ENCODE peak calls at places on chromosomes 4 and X, in ten cellular contexts. Y is heart left ventricle, V is HCT116, R is esophagus squamous epithelium, O is adrenal gland, H is left ventricle myocardium inferior, J is transverse colon, K is tibial nerve, E is left lung, T is fibroblast of lung. A is an unnamed sample.

GRCh38 chrX:21056636-21057035 is 317.6 kb upstream of the CNKSR2 start:
- DNase-seq in Y (no peak), V (no peak), R (no peak), O (no peak), H (no peak), J (no peak), K (no peak), E (no peak), T (peak; percentile 0), A (no peak)

GRCh38 chrX:24668111-24668510 is 21.0 kb upstream of the PCYT1B start:
- DNase-seq in Y (no peak), V (no peak), R (no peak), O (no peak), H (no peak), J (no peak), K (no peak), E (no peak), T (no peak), A (no peak)

GRCh38 chrX:13473666-13474516 is 95.5 kb upstream of the EGFL6 start:
- DNase-seq in Y (no peak), V (no peak), R (no peak), O (no peak), H (no peak), J (no peak), K (no peak), E (no peak), T (peak; percentile 50), A (no peak)

GRCh38 chr4:57190651-57191481 is 80.7 kb upstream of the IGFBP7 start:
- DNase-seq in Y (no peak), V (peak; percentile 35), R (no peak), O (peak; percentile 20), H (no peak), J (peak; percentile 27), K (no peak), E (no peak), T (peak; percentile 25), A (no peak)

GRCh38 chr4:79927931-79928330 is 145.1 kb downstream of the ANTXR2 start:
- DNase-seq in Y (no peak), V (no peak), R (no peak), O (no peak), H (no peak), J (no peak), K (no peak), E (no peak), T (no peak), A (no peak)

GRCh38 chr4:11165052-11165451 is 263.6 kb downstream of the HS3ST1 start:
- DNase-seq in Y (no peak), V (peak; percentile 19), R (no peak), O (no peak), H (no peak), J (no peak), K (no peak), E (no peak), T (no peak), A (no peak)

GRCh38 chr4:80259012-80259411 is 7.5 kb upstream of the FGF5 start:
- DNase-seq in Y (no peak), V (no peak), R (no peak), O (no peak), H (no peak), J (no peak), K (no peak), E (no peak), T (no peak), A (no peak)

GRCh38 chr4:153916273-153916755 is 127.4 kb upstream of the SFRP2 start:
- DNase-seq in Y (no peak), V (no peak), R (no peak), O (no peak), H (no peak), J (no peak), K (no peak), E (no peak), T (no peak), A (no peak)

DNA sequence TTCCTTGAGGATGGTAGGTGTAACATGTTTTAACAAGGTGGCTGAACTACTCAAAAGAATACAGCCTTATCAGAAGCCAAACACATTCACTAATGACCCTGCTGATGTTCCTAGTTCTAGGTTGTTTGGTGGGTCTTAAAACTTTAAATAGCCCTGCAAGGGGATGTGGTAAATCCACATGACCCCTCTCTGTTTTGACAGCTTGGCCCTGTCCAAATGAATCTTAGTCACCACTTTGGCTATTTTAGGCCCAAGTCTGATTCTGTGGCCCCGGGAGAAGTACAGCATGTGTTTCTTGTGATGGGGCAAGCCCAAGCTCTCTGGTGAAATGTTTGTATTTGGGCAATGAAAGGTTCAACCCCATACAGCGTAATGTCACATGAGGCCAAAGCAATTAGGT is 54.5 kb upstream of the GPR34 start:
- DNase-seq in Y (no peak), V (no peak), R (no peak), O (peak; percentile 21), H (no peak), J (no peak), K (peak; percentile 6), E (no peak), T (peak; percentile 70), A (no peak)
- H3K9me3 ChIP-seq in Y (no peaks in the 10 kb centered on the region), V (no peaks in the 10 kb centered on the region), R (no peaks in the 10 kb centered on the region), O (no peaks in the 10 kb centered on the region), H (no peaks in the 10 kb centered on the region), J (no peaks in the 10 kb centered on the region), K (no peaks in the 10 kb centered on the region), E (no peaks in the 10 kb centered on the region), T (no peaks in the 10 kb centered on the region), A (no peaks in the 10 kb centered on the region)

GRCh38 chr4:53620956-53621355 is 29.7 kb upstream of the LNX1 start:
- DNase-seq in Y (no peak), V (no peak), R (no peak), O (no peak), H (no peak), J (no peak), K (no peak), E (no peak), T (no peak), A (no peak)
- TF ChIP-seq CTCF in Y (no peak), V (peak; percentile 41), R (no peak), O (no peak), H (no peak), J (no peak), K (no peak), E (no peak), T (no peak), A (no peak)

DNA sequence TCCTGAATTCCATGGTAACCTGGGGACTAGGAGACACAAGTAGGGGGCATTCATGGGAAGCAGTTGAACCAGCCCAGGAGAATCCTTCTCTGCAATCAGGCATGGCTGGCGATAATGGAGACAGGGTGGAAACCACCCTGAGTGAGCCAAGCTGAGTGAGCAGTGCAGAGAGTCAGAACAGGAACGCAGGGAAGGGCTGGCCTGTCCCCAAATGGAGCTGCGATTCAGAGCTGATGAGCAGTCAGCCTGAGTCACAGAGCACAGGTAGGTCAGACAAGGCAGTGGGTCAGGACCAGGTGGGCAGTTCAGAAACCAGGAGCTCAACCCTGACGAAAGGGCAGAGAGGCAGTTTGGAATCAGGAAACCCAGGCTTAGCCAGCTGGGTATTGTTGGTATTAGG is 129.0 kb downstream of the BTC start:
- DNase-seq in Y (no peak), V (peak; percentile 80), R (no peak), O (no peak), H (no peak), J (no peak), K (no peak), E (no peak), T (no peak), A (no peak)
- H3K4me1 ChIP-seq in Y (no peaks in the 10 kb centered on the region), V (peaks cover 86% of the 10 kb centered on the region), R (peaks cover 35% of the 10 kb centered on the region), O (no peaks in the 10 kb centered on the region), H (no peaks in the 10 kb centered on the region), J (no peaks in the 10 kb centered on the region), K (no peaks in the 10 kb centered on the region), E (peaks cover 5% of the 10 kb centered on the region), T (no peaks in the 10 kb centered on the region), A (no peaks in the 10 kb centered on the region)

DNA sequence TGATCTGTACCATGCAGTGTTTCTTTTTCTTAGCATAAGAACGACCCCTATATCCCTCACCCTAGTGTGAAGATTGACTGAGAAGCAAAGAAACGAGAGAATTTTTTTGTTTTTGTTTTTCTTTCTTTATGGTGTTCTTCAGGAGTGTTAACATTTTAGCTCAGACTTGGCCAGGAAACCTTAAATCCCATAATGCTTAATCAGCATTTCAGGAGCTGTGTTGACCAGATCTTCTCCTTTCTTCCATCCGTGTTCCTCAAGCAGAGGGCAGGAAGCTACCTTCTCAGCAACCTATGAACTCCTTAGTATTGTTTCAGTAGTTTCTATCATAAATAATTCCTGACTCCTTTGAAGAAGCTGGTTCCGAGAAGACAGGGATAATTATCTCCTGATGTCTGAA is 1501.5 kb downstream of the STIM2 start:
- DNase-seq in Y (no peak), V (no peak), R (no peak), O (no peak), H (no peak), J (no peak), K (no peak), E (no peak), T (no peak), A (no peak)
- H3K9me3 ChIP-seq in Y (no peaks in the 10 kb centered on the region), V (no peaks in the 10 kb centered on the region), R (no peaks in the 10 kb centered on the region), O (no peaks in the 10 kb centered on the region), H (no peaks in the 10 kb centered on the region), J (no peaks in the 10 kb centered on the region), K (no peaks in the 10 kb centered on the region), E (no peaks in the 10 kb centered on the region), T (no peaks in the 10 kb centered on the region), A (no peaks in the 10 kb centered on the region)

GRCh38 chr4:184485279-184485678 is 10.9 kb upstream of the IRF2 start:
- DNase-seq in Y (no peak), V (no peak), R (no peak), O (no peak), H (no peak), J (no peak), K (no peak), E (no peak), T (no peak), A (no peak)
- TF ChIP-seq CTCF in Y (no peak), V (no peak), R (no peak), O (no peak), H (no peak), J (no peak), K (no peak), E (no peak), T (no peak), A (no peak)

GRCh38 chr4:86968477-86969015 is 33.7 kb downstream of the AFF1 start:
- DNase-seq in Y (no peak), V (no peak), R (no peak), O (no peak), H (no peak), J (no peak), K (no peak), E (no peak), T (no peak), A (no peak)
- H3K4me1 ChIP-seq in Y (peaks cover 9% of the 10 kb centered on the region), V (peaks cover 14% of the 10 kb centered on the region), R (peaks cover 93% of the 10 kb centered on the region), O (peaks cover 33% of the 10 kb centered on the region), H (peaks cover 66% of the 10 kb centered on the region), J (peaks cover 32% of the 10 kb centered on the region), K (peaks cover 6% of the 10 kb centered on the region), E (peaks cover 9% of the 10 kb centered on the region), T (no peaks in the 10 kb centered on the region), A (peaks cover 35% of the 10 kb centered on the region)

GRCh38 chr4:58313444-58313843 is 1203.3 kb upstream of the IGFBP7 start:
- DNase-seq in Y (no peak), V (no peak), R (no peak), O (no peak), H (no peak), J (no peak), K (no peak), E (no peak), T (no peak), A (no peak)
- H3K9me3 ChIP-seq in Y (no peaks in the 10 kb centered on the region), V (peaks cover 28% of the 10 kb centered on the region), R (no peaks in the 10 kb centered on the region), O (no peaks in the 10 kb centered on the region), H (no peaks in the 10 kb centered on the region), J (no peaks in the 10 kb centered on the region), K (no peaks in the 10 kb centered on the region), E (no peaks in the 10 kb centered on the region), T (no peaks in the 10 kb centered on the region), A (no peaks in the 10 kb centered on the region)